ENCODE peak calls at places on chromosomes 13 and 19, in ten cellular contexts. W is stimulated activated naive CD4-positive, alpha-beta T cell; H is stimulated activated CD4-positive, alpha-beta T cell treated with anti-CD3 and anti-CD28 coated beads, Interleukin-4, amount 100 ng/mL, for 1 hour; T is stomach; J is stimulated activated CD8-positive, alpha-beta memory T cell treated with anti-CD3 and anti-CD28 coated beads, Interleukin-7, amount 100 ng/mL, for 48 hours; V is HEK293T; B is NCI-H1092; X is tibial nerve; E is nucleus accumbens; G is iPS DF 6.9. U is an unnamed sample.
A peak's percentile ranks its signal among the peaks of the same experiment; 100 is the strongest.

GRCh38 chr19:8593931-8594330 is 16.6 kb downstream of the ADAMTS10 start:
- DNase-seq in W (no peak), H (no peak), T (no peak), J (no peak), V (no peak), B (no peak), X (no peak), E (no peak), G (no peak), U (no peak)

GRCh38 chr19:48258350-48258749 is 2.6 kb upstream of the CARD8 start:
- DNase-seq in W (no peak), H (no peak), T (no peak), J (no peak), V (no peak), B (no peak), X (no peak), E (no peak), G (no peak), U (no peak)

GRCh38 chr13:27790523-27790922 is 1.8 kb upstream of the GSX1 start:
- DNase-seq in W (no peak), H (no peak), T (no peak), J (no peak), V (no peak), B (no peak), X (no peak), E (no peak), G (no peak), U (no peak)

GRCh38 chr19:52099497-52100138 is 4.1 kb upstream of the ZNF841 start:
- DNase-seq in W (no peak), H (no peak), T (no peak), J (no peak), V (no peak), B (no peak), X (no peak), E (no peak), G (no peak), U (no peak)

GRCh38 chr13:73142091-73142490 is 83.3 kb downstream of the KLF5 start:
- DNase-seq in W (no peak), H (no peak), T (peak; percentile 43), J (no peak), V (no peak), B (peak; percentile 69), X (no peak), E (no peak), G (no peak), U (no peak)

GRCh38 chr13:51619614-51620013 is 35.4 kb downstream of the WDFY2 start:
- DNase-seq in W (no peak), H (no peak), T (no peak), J (no peak), V (no peak), B (no peak), X (no peak), E (no peak), G (no peak), U (no peak)

GRCh38 chr13:26962671-26963070 is 202.1 kb upstream of the GPR12 start:
- DNase-seq in W (no peak), H (no peak), T (no peak), J (no peak), V (no peak), B (no peak), X (no peak), E (no peak), G (no peak), U (no peak)

GRCh38 chr19:31347828-31348314 is 1.4 kb downstream of the TSHZ3 start:
- DNase-seq in W (no peak), H (no peak), T (no peak), J (no peak), V (no peak), B (no peak), X (peak; percentile 38), E (no peak), G (no peak), U (no peak)

GRCh38 chr13:112968910-112969691 is at the start of gene MCF2L:
- DNase-seq in W (peak; percentile 54), H (peak; percentile 70), T (peak; percentile 56), J (peak; percentile 23), V (peak; percentile 48), B (peak; percentile 57), X (no peak), E (peak; percentile 52), G (peak; percentile 22), U (peak; percentile 36)

GRCh38 chr13:49690133-49690989 is 925 bp downstream of the EBPL start:
- DNase-seq in W (no peak), H (no peak), T (peak; percentile 35), J (no peak), V (peak; percentile 38), B (peak; percentile 24), X (peak; percentile 21), E (no peak), G (no peak), U (no peak)

GRCh38 chr13:28488376-28489005 is 6.4 kb downstream of the FLT1 start:
- DNase-seq in W (no peak), H (no peak), T (no peak), J (no peak), V (no peak), B (no peak), X (no peak), E (no peak), G (no peak), U (no peak)

GRCh38 chr13:46961719-46962118 is 64.9 kb upstream of the HTR2A start:
- DNase-seq in W (no peak), H (no peak), T (no peak), J (no peak), V (peak; percentile 6), B (no peak), X (no peak), E (no peak), G (no peak), U (no peak)

GRCh38 chr19:29795461-29795860 is 16.3 kb upstream of the CCNE1 start:
- DNase-seq in W (no peak), H (no peak), T (no peak), J (no peak), V (no peak), B (no peak), X (no peak), E (no peak), G (no peak), U (no peak)

GRCh38 chr19:4098493-4098892 is 25.4 kb downstream of the MAP2K2 start:
- DNase-seq in W (no peak), H (no peak), T (no peak), J (no peak), V (no peak), B (no peak), X (no peak), E (no peak), G (no peak), U (no peak)

GRCh38 chr19:17648786-17649185 is 39.4 kb downstream of the UNC13A start:
- DNase-seq in W (no peak), H (no peak), T (no peak), J (no peak), V (no peak), B (no peak), X (no peak), E (no peak), G (no peak), U (no peak)

GRCh38 chr13:78593652-78594494 is 9.5 kb downstream of the POU4F1 start:
- DNase-seq in W (no peak), H (no peak), T (no peak), J (no peak), V (peak; percentile 71), B (peak; percentile 47), X (no peak), E (no peak), G (no peak), U (peak; percentile 54)

GRCh38 chr19:46716672-46717033 is 261 bp downstream of the PRKD2 start:
- DNase-seq in W (no peak), H (no peak), T (no peak), J (no peak), V (no peak), B (no peak), X (no peak), E (no peak), G (no peak), U (no peak)

GRCh38 chr13:65940720-65941119 is 1289.4 kb downstream of the PCDH9 start:
- DNase-seq in W (no peak), H (no peak), T (no peak), J (no peak), V (no peak), B (peak; percentile 92), X (no peak), E (no peak), G (no peak), U (peak; percentile 69)

GRCh38 chr19:28045621-28046020 is 1167.3 kb downstream of the UQCRFS1 start:
- DNase-seq in W (no peak), H (no peak), T (no peak), J (no peak), V (no peak), B (no peak), X (no peak), E (no peak), G (no peak), U (no peak)

GRCh38 chr13:64446372-64446771 is 2783.8 kb downstream of the PCDH9 start:
- DNase-seq in W (no peak), H (no peak), T (no peak), J (no peak), V (peak; percentile 68), B (no peak), X (no peak), E (no peak), G (no peak), U (no peak)

GRCh38 chr19:37963190-37963947 is 56.4 kb downstream of the SIPA1L3 start:
- DNase-seq in W (no peak), H (no peak), T (no peak), J (no peak), V (no peak), B (no peak), X (no peak), E (no peak), G (no peak), U (no peak)

GRCh38 chr13:43475135-43475534 is 311.6 kb downstream of the ENOX1 start:
- DNase-seq in W (no peak), H (no peak), T (no peak), J (no peak), V (no peak), B (no peak), X (no peak), E (no peak), G (no peak), U (no peak)

GRCh38 chr19:17579523-17580244 is 24.2 kb downstream of the COLGALT1 start:
- DNase-seq in W (no peak), H (peak; percentile 19), T (no peak), J (no peak), V (peak; percentile 89), B (no peak), X (peak; percentile 57), E (no peak), G (peak; percentile 88), U (no peak)

GRCh38 chr19:45558399-45558878 is 26.2 kb downstream of the OPA3 start:
- DNase-seq in W (peak; percentile 71), H (peak; percentile 54), T (peak; percentile 56), J (no peak), V (peak; percentile 81), B (peak; percentile 2), X (peak; percentile 31), E (peak; percentile 5), G (peak; percentile 41), U (no peak)

GRCh38 chr19:6707011-6707657 is 13.3 kb downstream of the C3 start:
- DNase-seq in W (no peak), H (no peak), T (no peak), J (no peak), V (no peak), B (no peak), X (no peak), E (no peak), G (no peak), U (no peak)

GRCh38 chr13:112588490-112589297 is 741 bp upstream of the TUBGCP3 start:
- DNase-seq in W (no peak), H (no peak), T (no peak), J (no peak), V (no peak), B (no peak), X (no peak), E (no peak), G (no peak), U (peak; percentile 30)

GRCh38 chr13:102848956-102849355 is 3.1 kb downstream of the ERCC5 start:
- DNase-seq in W (no peak), H (no peak), T (no peak), J (no peak), V (no peak), B (no peak), X (no peak), E (no peak), G (no peak), U (no peak)

GRCh38 chr13:53338760-53339159 is 310.1 kb downstream of the OLFM4 start:
- DNase-seq in W (no peak), H (no peak), T (no peak), J (no peak), V (no peak), B (no peak), X (no peak), E (no peak), G (no peak), U (no peak)

U was measured in NCI-H1417 treated with DMSO at 0.1 percent for 48 hours.